ENCODE peak calls at places on chromosome 9, in ten cellular contexts. J is GDM1; F is ELF-1; Q is BE2C; M is pancreas; H is stimulated activated CD8-positive, alpha-beta memory T cell treated with anti-CD3 and anti-CD28 coated beads, Interleukin-15, amount 100 ng/mL, for 4 hours; G is endothelial cell; X is DMS79 treated with DMSO at 0.1 percent for 48 hours; V is WERI-Rb-1; N is activated naive CD8-positive, alpha-beta T cell treated with anti-CD3 and anti-CD28 coated beads, Interleukin-2, amount 50 U/mL, for 24 hours. W is an unnamed sample.

GRCh38 chr9:127921592-127922120 is 4.8 kb upstream of the ST6GALNAC4 start:
- DNase-seq in G (peak), X (peak), Q (peak), N (peak), V (peak), F (peak), M (peak), H (peak), J (peak), W (peak)

GRCh38 chr9:113931140-113931539 is 55.0 kb downstream of the ZNF618 start:
- DNase-seq in X (no peak), H (no peak), G (no peak), J (no peak), Q (no peak), N (no peak), V (no peak), M (no peak), F (no peak), W (no peak)

GRCh38 chr9:93258818-93259489 is 75.0 kb downstream of the WNK2 start:
- DNase-seq in M (peak), F (no peak), N (no peak), Q (no peak), G (no peak), V (no peak), J (no peak), X (no peak), H (no peak), W (no peak)

GRCh38 chr9:83987402-83987791 is 6.8 kb downstream of the RMI1 start:
- DNase-seq in V (no peak), J (no peak), Q (no peak), M (no peak), F (no peak), N (no peak), H (no peak), X (no peak), G (no peak), W (no peak)

GRCh38 chr9:23638837-23639426 is 187.1 kb downstream of the ELAVL2 start:
- DNase-seq in N (no peak), F (no peak), M (no peak), J (no peak), G (no peak), V (no peak), H (no peak), Q (no peak), X (no peak), W (no peak)

GRCh38 chr9:137265496-137266161 is 10.5 kb downstream of the NELFB start:
- DNase-seq in J (no peak), F (no peak), N (no peak), M (no peak), V (no peak), G (no peak), X (no peak), H (no peak), Q (peak), W (no peak)

GRCh38 chr9:715743-716400 is 125.6 kb upstream of the DMRT1 start:
- DNase-seq in G (no peak), V (no peak), F (no peak), H (no peak), N (no peak), X (no peak), Q (no peak), J (no peak), M (no peak), W (no peak)

GRCh38 chr9:71975833-71976232 is 64.4 kb downstream of the C9orf85 start:
- DNase-seq in V (no peak), G (no peak), X (no peak), M (no peak), N (no peak), H (no peak), Q (no peak), F (no peak), J (no peak), W (no peak)

GRCh38 chr9:76713371-76713770 is 50.9 kb upstream of the PCA3 start:
- DNase-seq in V (no peak), H (no peak), F (no peak), N (no peak), Q (no peak), X (no peak), M (no peak), J (no peak), G (no peak), W (no peak)

GRCh38 chr9:126327750-126328120 is 1.1 kb downstream of the MVB12B start:
- DNase-seq in H (no peak), V (peak), F (no peak), M (no peak), Q (no peak), G (no peak), X (peak), N (no peak), J (no peak), W (no peak)

GRCh38 chr9:128790536-128790935 is 3.5 kb downstream of the TBC1D13 start:
- DNase-seq in N (no peak), Q (no peak), F (no peak), J (no peak), M (no peak), H (no peak), X (no peak), V (no peak), G (no peak), W (no peak)

GRCh38 chr9:109156705-109157104 is 10.3 kb downstream of the FRRS1L start:
- DNase-seq in N (no peak), X (no peak), G (no peak), M (no peak), V (no peak), J (no peak), F (no peak), H (no peak), Q (no peak), W (no peak)

GRCh38 chr9:121651295-121652036 is at the start of gene DAB2IP:
- DNase-seq in X (peak), Q (peak), H (no peak), F (peak), N (no peak), G (peak), M (peak), V (peak), J (peak), W (no peak)

GRCh38 chr9:135702002-135702721 is at the start of gene KCNT1:
- DNase-seq in G (peak), Q (peak), J (peak), F (peak), H (no peak), V (peak), X (peak), M (no peak), N (peak), W (peak)

GRCh38 chr9:110650991-110651411 is 17.6 kb upstream of the MUSK start:
- DNase-seq in X (no peak), G (no peak), Q (no peak), H (no peak), M (no peak), J (no peak), N (no peak), F (no peak), V (no peak), W (no peak)

GRCh38 chr9:93890436-93890935 is 64.7 kb downstream of the BARX1 start:
- DNase-seq in H (no peak), X (no peak), J (no peak), F (no peak), Q (no peak), M (no peak), V (no peak), N (no peak), G (no peak), W (no peak)

GRCh38 chr9:93633492-93634221 is 57.3 kb downstream of the PHF2 start:
- DNase-seq in J (no peak), G (no peak), Q (peak), M (no peak), N (no peak), V (no peak), F (no peak), H (no peak), X (no peak), W (no peak)

GRCh38 chr9:18925880-18926279 is 107.1 kb downstream of the SAXO1 start:
- DNase-seq in Q (no peak), N (no peak), F (no peak), H (no peak), X (no peak), J (no peak), G (no peak), M (no peak), V (no peak), W (no peak)

GRCh38 chr9:114611516-114612271 is 603 bp downstream of the TMEM268 start:
- DNase-seq in H (no peak), N (peak), X (peak), G (peak), F (peak), V (peak), M (peak), J (no peak), Q (peak), W (peak)

GRCh38 chr9:93276973-93277372 is 93.0 kb downstream of the WNK2 start:
- DNase-seq in H (no peak), X (no peak), N (no peak), F (no peak), G (no peak), J (no peak), Q (no peak), V (no peak), M (no peak), W (no peak)